ENCODE peak calls at places on chromosomes 2 and 18, in nine cellular contexts. J is CD8-positive, alpha-beta memory T cell; A is T47D; K is activated T-cell treated with anti-CD3 and anti-CD28 coated beads for 24 hours; R is cortex of kidney; E is MCF 10A; X is neuronal stem cell; D is fibroblast of pulmonary artery; Z is sigmoid colon. T is an unnamed sample.

GRCh38 chr18:62329676-62330454 is 4.8 kb downstream of the TNFRSF11A start:
- DNase-seq in K (peak), X (no peak), J (peak), D (peak), A (peak), E (peak), R (no peak), Z (no peak), T (peak)

GRCh38 chr2:46876741-46877384 is 38.7 kb downstream of the MCFD2 start:
- DNase-seq in A (peak), Z (no peak), D (peak), J (no peak), E (peak), K (no peak), R (no peak), X (no peak), T (no peak)

GRCh38 chr18:74631242-74632087 is 33.8 kb downstream of the ZNF407 start:
- DNase-seq in R (no peak), Z (no peak), J (peak), A (no peak), X (no peak), K (no peak), D (peak), E (peak), T (peak)

GRCh38 chr18:70523035-70523797 is 234.4 kb downstream of the SOCS6 start:
- DNase-seq in D (no peak), R (no peak), K (no peak), E (no peak), Z (no peak), X (no peak), A (no peak), J (no peak), T (no peak)

GRCh38 chr2:134120718-134121630 is 132.9 kb upstream of the MGAT5 start:
- DNase-seq in R (no peak), J (peak), D (peak), Z (peak), K (peak), A (peak), E (peak), X (peak), T (peak)

GRCh38 chr2:46460241-46460921 is 19.0 kb upstream of the TMEM247 start:
- DNase-seq in X (no peak), A (no peak), D (peak), K (no peak), Z (peak), R (no peak), E (no peak), J (no peak), T (no peak)

GRCh38 chr18:3238742-3239141 is 8.9 kb upstream of the MYL12A start:
- DNase-seq in A (no peak), J (no peak), Z (no peak), K (no peak), E (no peak), X (no peak), R (no peak), D (no peak), T (no peak)

GRCh38 chr2:176848844-176849243 is 363.8 kb upstream of the HNRNPA3 start:
- DNase-seq in A (no peak), X (no peak), K (no peak), D (no peak), Z (no peak), E (no peak), J (no peak), R (no peak), T (no peak)

GRCh38 chr2:70354264-70354949 is 52.5 kb upstream of the FAM136A start:
- DNase-seq in K (no peak), R (no peak), J (no peak), X (no peak), E (peak), D (peak), A (no peak), Z (no peak), T (no peak)

GRCh38 chr18:55096261-55097026 is 137.2 kb upstream of the CCDC68 start:
- DNase-seq in R (no peak), E (peak), X (peak), K (no peak), Z (no peak), D (peak), J (no peak), A (peak), T (peak)

GRCh38 chr2:191968151-191968550 is 121.3 kb upstream of the CAVIN2 start:
- DNase-seq in A (no peak), R (no peak), X (no peak), E (no peak), Z (no peak), D (no peak), K (no peak), J (no peak), T (no peak)

GRCh38 chr2:167052825-167053224 is 164.5 kb downstream of the XIRP2 start:
- DNase-seq in J (no peak), X (no peak), A (no peak), K (no peak), Z (no peak), D (peak), E (peak), R (no peak), T (peak)

GRCh38 chr18:76493213-76494107 is 1.6 kb downstream of the ZNF516 start:
- DNase-seq in R (no peak), A (no peak), Z (no peak), X (peak), J (no peak), D (peak), K (no peak), E (peak), T (no peak)

GRCh38 chr2:63698825-63699548 is 110.2 kb downstream of the MDH1 start:
- DNase-seq in X (peak), J (no peak), K (no peak), Z (peak), R (no peak), E (peak), D (peak), A (peak), T (peak)

GRCh38 chr2:24893934-24894333 is 26.1 kb downstream of the ADCY3 start:
- DNase-seq in Z (no peak), D (peak), E (no peak), X (no peak), R (no peak), K (no peak), J (no peak), A (no peak), T (no peak)

GRCh38 chr2:51782874-51783765 is 751.2 kb upstream of the NRXN1 start:
- DNase-seq in E (peak), A (no peak), R (no peak), J (no peak), X (no peak), Z (no peak), K (no peak), D (no peak), T (no peak)

GRCh38 chr18:79393626-79394401 is 1.9 kb upstream of the NFATC1 start:
- DNase-seq in D (peak), J (peak), A (peak), R (no peak), Z (peak), X (no peak), E (peak), K (no peak), T (peak)

GRCh38 chr2:113171359-113172075 is 2.3 kb upstream of the PSD4 start:
- DNase-seq in D (no peak), Z (no peak), K (no peak), E (no peak), J (no peak), X (no peak), R (no peak), A (no peak), T (no peak)

GRCh38 chr18:4283746-4284291 is 171.3 kb downstream of the DLGAP1 start:
- DNase-seq in J (no peak), E (no peak), A (no peak), X (no peak), D (no peak), Z (no peak), K (no peak), R (no peak), T (no peak)